ENCODE peak calls at places on chromosomes 3 and 15, in seven cellular contexts. P is AG08396, H is bronchial epithelial cell, T is foreskin fibroblast, B is cardiac septum, L is WTC11, J is GM13977. W is an unnamed sample.

GRCh38 chr15:69554321-69554961 is 101.8 kb downstream of the RPLP1 start:
- DNase-seq in P (no peak), H (no peak), T (no peak), B (no peak), L (no peak), J (no peak), W (no peak)

GRCh38 chr3:57718118-57718517 is 25.2 kb upstream of the DENND6A start:
- DNase-seq in P (no peak), H (no peak), T (no peak), B (no peak), L (no peak), J (no peak), W (no peak)

GRCh38 chr3:181252626-181253025 is 263.1 kb upstream of the DNAJC19 start:
- DNase-seq in P (no peak), H (no peak), T (no peak), B (no peak), L (no peak), J (no peak), W (no peak)

GRCh38 chr15:56249080-56249479 is 5.4 kb upstream of the RFX7 start:
- DNase-seq in P (peak), H (peak), T (peak), B (no peak), L (no peak), J (no peak), W (no peak)

GRCh38 chr15:63405159-63405558 is 23.5 kb upstream of the CA12 start:
- DNase-seq in P (no peak), H (no peak), T (no peak), B (peak), L (no peak), J (no peak), W (no peak)

GRCh38 chr3:47855461-47856383 is 52.8 kb downstream of the DHX30 start:
- DNase-seq in P (no peak), H (no peak), T (no peak), B (no peak), L (no peak), J (no peak), W (no peak)

GRCh38 chr3:52001443-52001974 is 5.8 kb upstream of the RPL29 start:
- DNase-seq in P (peak), H (peak), T (peak), B (peak), L (peak), J (peak), W (no peak)

GRCh38 chr3:67875338-67875737 is 220.9 kb upstream of the SUCLG2 start:
- DNase-seq in P (no peak), H (no peak), T (peak), B (no peak), L (no peak), J (no peak), W (no peak)

GRCh38 chr3:144590854-144591253 is 619.2 kb downstream of the DIPK2A start:
- DNase-seq in P (peak), H (peak), T (peak), B (no peak), L (no peak), J (no peak), W (peak)

GRCh38 chr3:189975376-189975990 is 145.2 kb downstream of the P3H2 start:
- DNase-seq in P (no peak), H (no peak), T (no peak), B (no peak), L (no peak), J (no peak), W (no peak)

GRCh38 chr3:156161172-156161571 is 40.8 kb downstream of the KCNAB1 start:
- DNase-seq in P (no peak), H (peak), T (peak), B (no peak), L (no peak), J (no peak), W (no peak)

GRCh38 chr3:159934216-159934615 is 54.4 kb upstream of the IL12A start:
- DNase-seq in P (no peak), H (no peak), T (no peak), B (no peak), L (no peak), J (no peak), W (no peak)

GRCh38 chr3:196599734-196600128 is 31.3 kb downstream of the FBXO45 start:
- DNase-seq in P (no peak), H (no peak), T (no peak), B (no peak), L (no peak), J (no peak), W (no peak)

GRCh38 chr15:101269479-101270223 is 7.6 kb downstream of the SELENOS start:
- DNase-seq in P (no peak), H (no peak), T (peak), B (no peak), L (no peak), J (no peak), W (no peak)

GRCh38 chr3:183265713-183266417 is 12.8 kb downstream of the B3GNT5 start:
- DNase-seq in P (no peak), H (peak), T (peak), B (no peak), L (no peak), J (no peak), W (no peak)

GRCh38 chr3:197327701-197328100 is 29.3 kb upstream of the DLG1 start:
- DNase-seq in P (no peak), H (no peak), T (peak), B (no peak), L (no peak), J (no peak), W (no peak)

GRCh38 chr15:58551764-58552504 is 120.1 kb downstream of the LIPC start:
- DNase-seq in P (peak), H (peak), T (peak), B (peak), L (no peak), J (no peak), W (peak)

GRCh38 chr15:78103406-78104118 is 11.2 kb downstream of the SH2D7 start:
- DNase-seq in P (no peak), H (no peak), T (no peak), B (peak), L (no peak), J (peak), W (no peak)

GRCh38 chr3:87298111-87298718 is 21.8 kb upstream of the POU1F1 start:
- DNase-seq in P (peak), H (peak), T (peak), B (no peak), L (no peak), J (peak), W (no peak)

GRCh38 chr15:36774765-36775164 is 195.3 kb downstream of the CDIN1 start:
- DNase-seq in P (no peak), H (no peak), T (no peak), B (no peak), L (no peak), J (no peak), W (no peak)

GRCh38 chr3:40504636-40505430 is 1.0 kb upstream of the ZNF620 start:
- DNase-seq in P (peak), H (peak), T (peak), B (no peak), L (no peak), J (no peak), W (peak)

GRCh38 chr3:154122912-154123559 is 1.8 kb downstream of the ARHGEF26 start:
- DNase-seq in P (peak), H (peak), T (peak), B (no peak), L (no peak), J (no peak), W (no peak)

GRCh38 chr15:63420333-63420741 is 38.7 kb upstream of the CA12 start:
- DNase-seq in P (no peak), H (peak), T (peak), B (no peak), L (no peak), J (no peak), W (no peak)

GRCh38 chr15:76642671-76643070 is 262.5 kb downstream of the SCAPER start:
- DNase-seq in P (no peak), H (peak), T (no peak), B (no peak), L (no peak), J (no peak), W (no peak)

GRCh38 chr3:141875893-141876380 is 506 bp upstream of the ATP1B3 start:
- DNase-seq in P (no peak), H (peak), T (no peak), B (peak), L (peak), J (no peak), W (no peak)

GRCh38 chr15:60745469-60745971 is 266.6 kb upstream of the ICE2 start:
- DNase-seq in P (peak), H (no peak), T (peak), B (no peak), L (no peak), J (no peak), W (no peak)

GRCh38 chr15:74783072-74783807 is 1.4 kb downstream of the CSK start:
- DNase-seq in P (peak), H (no peak), T (peak), B (no peak), L (no peak), J (no peak), W (no peak)

GRCh38 chr15:36936652-36937051 is 163.7 kb downstream of the MEIS2 start:
- DNase-seq in P (no peak), H (no peak), T (peak), B (no peak), L (no peak), J (no peak), W (peak)

GRCh38 chr3:117892431-117892841 is 1142.2 kb downstream of the IGSF11 start:
- DNase-seq in P (peak), H (peak), T (peak), B (no peak), L (no peak), J (no peak), W (peak)

GRCh38 chr15:30649952-30650929 is 24.3 kb downstream of the ARHGAP11B start:
- DNase-seq in P (no peak), H (peak), T (peak), B (no peak), L (no peak), J (peak), W (no peak)

GRCh38 chr3:29649815-29650547 is 369.1 kb downstream of the RBMS3 start:
- DNase-seq in P (peak), H (peak), T (peak), B (no peak), L (no peak), J (no peak), W (no peak)

GRCh38 chr15:90609254-90610185 is 79.8 kb downstream of the CRTC3 start:
- DNase-seq in P (no peak), H (no peak), T (no peak), B (no peak), L (no peak), J (no peak), W (no peak)

GRCh38 chr3:52398670-52399081 is 46.2 kb downstream of the SEMA3G start:
- DNase-seq in P (no peak), H (no peak), T (no peak), B (no peak), L (no peak), J (no peak), W (no peak)

W was measured in GM04503.